ENCODE peak calls at places on chromosome 3, in eight cellular contexts. One of them, this sample, is unnamed. For H3K36me3 and H3K4me1, the result is how much of the 10 kb centered on the place peaks cover.

GRCh38 chr3:27357665-27358258 is 11.4 kb downstream of the NEK10 start:
- DNase-seq in psoas muscle: no peak
- DNase-seq in uterus: no peak
- DNase-seq in ovary: peak
- DNase-seq in esophagus squamous epithelium: no peak
- DNase-seq in lower lobe of right lung: no peak
- DNase-seq in body of pancreas: peak
- DNase-seq in HepG2: peak
- DNase-seq in this sample: no peak

GRCh38 chr3:172246107-172246870 is 202.0 kb downstream of the GHSR start:
- DNase-seq in psoas muscle: no peak
- DNase-seq in uterus: no peak
- DNase-seq in ovary: no peak
- DNase-seq in esophagus squamous epithelium: no peak
- DNase-seq in lower lobe of right lung: no peak
- DNase-seq in body of pancreas: peak
- DNase-seq in HepG2: no peak
- DNase-seq in this sample: no peak

GRCh38 chr3:197749315-197749600 is 425 bp upstream of the FYTTD1 start:
- DNase-seq in psoas muscle: no peak
- DNase-seq in uterus: no peak
- DNase-seq in ovary: no peak
- DNase-seq in esophagus squamous epithelium: no peak
- DNase-seq in lower lobe of right lung: no peak
- DNase-seq in body of pancreas: no peak
- DNase-seq in HepG2: no peak
- DNase-seq in this sample: no peak

GRCh38 chr3:156353535-156353934 is 201.4 kb downstream of the SSR3 start:
- DNase-seq in psoas muscle: peak
- DNase-seq in uterus: no peak
- DNase-seq in ovary: no peak
- DNase-seq in esophagus squamous epithelium: no peak
- DNase-seq in lower lobe of right lung: no peak
- DNase-seq in body of pancreas: no peak
- DNase-seq in HepG2: no peak
- DNase-seq in this sample: no peak

GRCh38 chr3:155070932-155071387 is 9.2 kb upstream of the MME start:
- DNase-seq in psoas muscle: peak
- DNase-seq in uterus: no peak
- DNase-seq in ovary: no peak
- DNase-seq in esophagus squamous epithelium: no peak
- DNase-seq in lower lobe of right lung: no peak
- DNase-seq in body of pancreas: no peak
- DNase-seq in HepG2: no peak
- DNase-seq in this sample: no peak

GRCh38 chr3:115448856-115449255 is 174.5 kb upstream of the GAP43 start:
- DNase-seq in psoas muscle: no peak
- DNase-seq in uterus: no peak
- DNase-seq in ovary: no peak
- DNase-seq in esophagus squamous epithelium: no peak
- DNase-seq in lower lobe of right lung: no peak
- DNase-seq in body of pancreas: no peak
- DNase-seq in HepG2: no peak
- DNase-seq in this sample: no peak

GRCh38 chr3:150681037-150681436 is 22.7 kb downstream of the ERICH6 start:
- DNase-seq in psoas muscle: no peak
- DNase-seq in uterus: no peak
- DNase-seq in ovary: no peak
- DNase-seq in esophagus squamous epithelium: no peak
- DNase-seq in lower lobe of right lung: no peak
- DNase-seq in body of pancreas: no peak
- DNase-seq in HepG2: no peak
- DNase-seq in this sample: no peak

GRCh38 chr3:111845996-111846395 is 13.1 kb upstream of the PHLDB2 start:
- DNase-seq in psoas muscle: no peak
- DNase-seq in uterus: no peak
- DNase-seq in ovary: no peak
- DNase-seq in esophagus squamous epithelium: no peak
- DNase-seq in lower lobe of right lung: no peak
- DNase-seq in body of pancreas: no peak
- DNase-seq in HepG2: no peak
- DNase-seq in this sample: no peak

GRCh38 chr3:184180165-184180564 is 5.5 kb downstream of the AP2M1 start:
- DNase-seq in psoas muscle: no peak
- DNase-seq in uterus: no peak
- DNase-seq in ovary: no peak
- DNase-seq in esophagus squamous epithelium: no peak
- DNase-seq in lower lobe of right lung: no peak
- DNase-seq in body of pancreas: no peak
- DNase-seq in HepG2: no peak
- DNase-seq in this sample: no peak

GRCh38 chr3:40170395-40170794 is 139.1 kb upstream of the EIF1B start:
- DNase-seq in psoas muscle: no peak
- DNase-seq in uterus: no peak
- DNase-seq in ovary: no peak
- DNase-seq in esophagus squamous epithelium: no peak
- DNase-seq in lower lobe of right lung: no peak
- DNase-seq in body of pancreas: no peak
- DNase-seq in HepG2: no peak
- DNase-seq in this sample: no peak

GRCh38 chr3:129657261-129658046 is 51.0 kb upstream of the PLXND1 start:
- DNase-seq in psoas muscle: no peak
- DNase-seq in uterus: no peak
- DNase-seq in ovary: no peak
- DNase-seq in esophagus squamous epithelium: no peak
- DNase-seq in lower lobe of right lung: no peak
- DNase-seq in body of pancreas: no peak
- DNase-seq in HepG2: no peak
- DNase-seq in this sample: no peak

GRCh38 chr3:17110665-17111396 is 226.1 kb downstream of the PLCL2 start:
- DNase-seq in psoas muscle: no peak
- DNase-seq in uterus: no peak
- DNase-seq in ovary: no peak
- DNase-seq in esophagus squamous epithelium: no peak
- DNase-seq in lower lobe of right lung: no peak
- DNase-seq in body of pancreas: no peak
- DNase-seq in HepG2: no peak
- DNase-seq in this sample: no peak

GRCh38 chr3:120344349-120344748 is 4.8 kb downstream of the LRRC58 start:
- DNase-seq in psoas muscle: no peak
- DNase-seq in uterus: no peak
- DNase-seq in ovary: no peak
- DNase-seq in esophagus squamous epithelium: no peak
- DNase-seq in lower lobe of right lung: no peak
- DNase-seq in body of pancreas: no peak
- DNase-seq in HepG2: peak
- DNase-seq in this sample: no peak

GRCh38 chr3:5330152-5330810 is 142.8 kb downstream of the EDEM1 start:
- DNase-seq in psoas muscle: no peak
- DNase-seq in uterus: no peak
- DNase-seq in ovary: no peak
- DNase-seq in esophagus squamous epithelium: no peak
- DNase-seq in lower lobe of right lung: no peak
- DNase-seq in body of pancreas: no peak
- DNase-seq in HepG2: peak
- DNase-seq in this sample: no peak

GRCh38 chr3:49357466-49358216 is 512 bp downstream of the GPX1 start:
- DNase-seq in psoas muscle: peak
- DNase-seq in uterus: peak
- DNase-seq in ovary: peak
- DNase-seq in esophagus squamous epithelium: no peak
- DNase-seq in lower lobe of right lung: peak
- DNase-seq in body of pancreas: peak
- DNase-seq in HepG2: no peak
- DNase-seq in this sample: peak
- H3K36me3 ChIP-seq in psoas muscle: half or more
- H3K36me3 ChIP-seq in uterus: under half
- H3K36me3 ChIP-seq in ovary: under half
- H3K36me3 ChIP-seq in esophagus squamous epithelium: half or more
- H3K36me3 ChIP-seq in lower lobe of right lung: half or more
- H3K36me3 ChIP-seq in body of pancreas: under half
- H3K36me3 ChIP-seq in HepG2: under half
- H3K36me3 ChIP-seq in this sample: half or more

GRCh38 chr3:42035816-42036482 is 55.2 kb upstream of the TRAK1 start:
- DNase-seq in psoas muscle: no peak
- DNase-seq in uterus: no peak
- DNase-seq in ovary: no peak
- DNase-seq in esophagus squamous epithelium: no peak
- DNase-seq in lower lobe of right lung: no peak
- DNase-seq in body of pancreas: no peak
- DNase-seq in HepG2: no peak
- DNase-seq in this sample: peak

GRCh38 chr3:42036483-42036823 is 54.7 kb upstream of the TRAK1 start:
- DNase-seq in psoas muscle: no peak
- DNase-seq in uterus: no peak
- DNase-seq in ovary: no peak
- DNase-seq in esophagus squamous epithelium: no peak
- DNase-seq in lower lobe of right lung: no peak
- DNase-seq in body of pancreas: no peak
- DNase-seq in HepG2: peak
- DNase-seq in this sample: no peak

GRCh38 chr3:42033741-42034140 is 57.4 kb upstream of the TRAK1 start:
- DNase-seq in psoas muscle: no peak
- DNase-seq in uterus: no peak
- DNase-seq in ovary: no peak
- DNase-seq in esophagus squamous epithelium: no peak
- DNase-seq in lower lobe of right lung: no peak
- DNase-seq in body of pancreas: no peak
- DNase-seq in HepG2: no peak
- DNase-seq in this sample: no peak

GRCh38 chr3:42032693-42033349 is 58.3 kb upstream of the TRAK1 start:
- DNase-seq in psoas muscle: peak
- DNase-seq in uterus: peak
- DNase-seq in ovary: peak
- DNase-seq in esophagus squamous epithelium: no peak
- DNase-seq in lower lobe of right lung: peak
- DNase-seq in body of pancreas: no peak
- DNase-seq in HepG2: peak
- DNase-seq in this sample: peak

DNA sequence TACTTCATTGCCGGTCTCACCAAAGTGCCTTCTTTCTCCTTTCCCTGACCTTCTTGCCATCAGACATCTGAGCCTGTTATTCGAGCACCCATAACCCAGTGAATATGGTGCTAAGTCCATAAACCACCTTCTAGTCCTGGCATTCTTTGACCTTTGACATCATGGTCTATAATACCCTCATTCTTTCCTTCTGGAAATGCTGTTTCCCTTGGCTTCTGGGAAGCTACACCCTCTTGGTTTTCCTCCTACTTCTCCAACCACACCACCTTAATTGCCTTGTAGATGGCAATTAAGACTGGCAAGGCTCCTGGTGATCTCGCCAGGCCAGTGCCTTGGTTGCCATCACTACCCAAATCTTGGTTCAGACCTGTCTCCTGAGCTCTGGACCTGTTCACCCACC is 56.1 kb upstream of the TRAK1 start:
- DNase-seq in psoas muscle: no peak
- DNase-seq in uterus: no peak
- DNase-seq in ovary: no peak
- DNase-seq in esophagus squamous epithelium: no peak
- DNase-seq in lower lobe of right lung: no peak
- DNase-seq in body of pancreas: no peak
- DNase-seq in HepG2: no peak
- DNase-seq in this sample: no peak
- H3K4me1 ChIP-seq in psoas muscle: half or more
- H3K4me1 ChIP-seq in uterus: under half
- H3K4me1 ChIP-seq in ovary: under half
- H3K4me1 ChIP-seq in esophagus squamous epithelium: half or more
- H3K4me1 ChIP-seq in lower lobe of right lung: half or more
- H3K4me1 ChIP-seq in body of pancreas: under half
- H3K4me1 ChIP-seq in HepG2: half or more
- H3K4me1 ChIP-seq in this sample: half or more

GRCh38 chr3:46105313-46105919 is 78.1 kb upstream of the XCR1 start:
- DNase-seq in psoas muscle: no peak
- DNase-seq in uterus: no peak
- DNase-seq in ovary: no peak
- DNase-seq in esophagus squamous epithelium: no peak
- DNase-seq in lower lobe of right lung: no peak
- DNase-seq in body of pancreas: no peak
- DNase-seq in HepG2: no peak
- DNase-seq in this sample: no peak

GRCh38 chr3:46102780-46103130 is 75.5 kb upstream of the XCR1 start:
- DNase-seq in psoas muscle: no peak
- DNase-seq in uterus: no peak
- DNase-seq in ovary: no peak
- DNase-seq in esophagus squamous epithelium: no peak
- DNase-seq in lower lobe of right lung: no peak
- DNase-seq in body of pancreas: no peak
- DNase-seq in HepG2: no peak
- DNase-seq in this sample: no peak

GRCh38 chr3:46100812-46101211 is 73.5 kb upstream of the XCR1 start:
- DNase-seq in psoas muscle: no peak
- DNase-seq in uterus: no peak
- DNase-seq in ovary: no peak
- DNase-seq in esophagus squamous epithelium: no peak
- DNase-seq in lower lobe of right lung: peak
- DNase-seq in body of pancreas: no peak
- DNase-seq in HepG2: no peak
- DNase-seq in this sample: no peak

GRCh38 chr3:46104706-46105105 is 77.4 kb upstream of the XCR1 start:
- DNase-seq in psoas muscle: no peak
- DNase-seq in uterus: no peak
- DNase-seq in ovary: no peak
- DNase-seq in esophagus squamous epithelium: no peak
- DNase-seq in lower lobe of right lung: no peak
- DNase-seq in body of pancreas: no peak
- DNase-seq in HepG2: no peak
- DNase-seq in this sample: no peak

DNA sequence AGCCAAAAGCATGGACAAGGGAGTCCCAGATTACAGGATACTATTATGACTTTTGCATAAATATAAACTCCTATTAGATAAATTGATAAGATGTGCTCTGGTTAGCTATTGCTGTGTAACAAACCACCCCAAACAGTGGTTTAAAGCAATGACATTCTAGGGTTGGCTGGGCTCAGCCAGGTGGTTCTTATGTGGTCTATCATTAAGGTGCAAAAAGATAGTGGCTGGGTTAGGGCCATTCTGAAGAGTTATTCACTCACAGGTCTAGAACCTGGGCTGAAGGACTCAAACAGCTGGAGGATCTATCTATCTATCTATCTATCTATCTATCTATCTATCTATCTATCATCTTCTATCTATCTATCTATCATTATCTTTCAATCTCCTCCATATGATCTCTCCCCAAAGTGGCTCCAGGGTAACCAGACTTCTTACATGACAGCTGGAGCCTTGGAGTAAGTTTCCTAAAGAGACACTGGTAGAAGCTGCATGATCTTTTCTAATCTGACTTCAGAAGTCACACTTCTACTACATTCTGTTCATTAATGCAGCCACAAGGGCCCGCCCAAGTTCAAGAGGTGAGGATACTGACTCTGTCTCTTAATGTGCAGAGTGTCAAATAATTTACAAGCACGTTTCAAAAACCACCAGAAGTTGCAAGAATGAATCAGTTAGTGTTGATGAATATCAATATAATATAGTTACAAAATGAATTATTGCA is 74.9 kb upstream of the XCR1 start:
- DNase-seq in psoas muscle: no peak
- DNase-seq in uterus: no peak
- DNase-seq in ovary: no peak
- DNase-seq in esophagus squamous epithelium: no peak
- DNase-seq in lower lobe of right lung: no peak
- DNase-seq in body of pancreas: no peak
- DNase-seq in HepG2: no peak
- DNase-seq in this sample: no peak
- TF ChIP-seq CTCF in psoas muscle: no peak
- TF ChIP-seq CTCF in uterus: no peak
- TF ChIP-seq CTCF in ovary: no peak
- TF ChIP-seq CTCF in esophagus squamous epithelium: no peak
- TF ChIP-seq CTCF in lower lobe of right lung: no peak
- TF ChIP-seq CTCF in body of pancreas: no peak
- TF ChIP-seq CTCF in HepG2: no peak
- TF ChIP-seq CTCF in this sample: no peak

GRCh38 chr3:62566022-62566557 is 192.7 kb upstream of the FEZF2 start:
- DNase-seq in psoas muscle: no peak
- DNase-seq in uterus: no peak
- DNase-seq in ovary: no peak
- DNase-seq in esophagus squamous epithelium: no peak
- DNase-seq in lower lobe of right lung: no peak
- DNase-seq in body of pancreas: no peak
- DNase-seq in HepG2: no peak
- DNase-seq in this sample: no peak
- H3K36me3 ChIP-seq in psoas muscle: under half
- H3K36me3 ChIP-seq in uterus: under half
- H3K36me3 ChIP-seq in ovary: under half
- H3K36me3 ChIP-seq in esophagus squamous epithelium: under half
- H3K36me3 ChIP-seq in lower lobe of right lung: under half
- H3K36me3 ChIP-seq in body of pancreas: under half
- H3K36me3 ChIP-seq in HepG2: under half
- H3K36me3 ChIP-seq in this sample: under half

This sample was measured in left ventricle myocardium inferior.